ENCODE peak calls at places on chromosomes 11 and 22, in nine cellular contexts. One of them, this sample, is unnamed.

GRCh38 chr22:19710769-19711106 is 3.6 kb upstream of the SEPTIN5 start:
- DNase-seq in lung: no peak
- DNase-seq in progenitor cell of endocrine pancreas: no peak
- DNase-seq in HEK293T: no peak
- DNase-seq in T-cell: no peak
- DNase-seq in HepG2: no peak
- DNase-seq in K562: no peak
- DNase-seq in HTR-8/SVneo: no peak
- DNase-seq in activated CD4-positive, alpha-beta T cell treated with anti-CD3 and anti-CD28 coated beads, Interleukin-2, amount 50 U/mL, for 1 hour: no peak
- DNase-seq in this sample: no peak

GRCh38 chr22:50418624-50419023 is 56.2 kb downstream of the SBF1 start:
- DNase-seq in lung: no peak
- DNase-seq in progenitor cell of endocrine pancreas: no peak
- DNase-seq in HEK293T: no peak
- DNase-seq in T-cell: no peak
- DNase-seq in HepG2: no peak
- DNase-seq in K562: no peak
- DNase-seq in HTR-8/SVneo: no peak
- DNase-seq in activated CD4-positive, alpha-beta T cell treated with anti-CD3 and anti-CD28 coated beads, Interleukin-2, amount 50 U/mL, for 1 hour: no peak
- DNase-seq in this sample: no peak

GRCh38 chr22:45888221-45889092 is 88.5 kb downstream of the WNT7B start:
- DNase-seq in lung: no peak
- DNase-seq in progenitor cell of endocrine pancreas: no peak
- DNase-seq in HEK293T: no peak
- DNase-seq in T-cell: no peak
- DNase-seq in HepG2: no peak
- DNase-seq in K562: no peak
- DNase-seq in HTR-8/SVneo: no peak
- DNase-seq in activated CD4-positive, alpha-beta T cell treated with anti-CD3 and anti-CD28 coated beads, Interleukin-2, amount 50 U/mL, for 1 hour: no peak
- DNase-seq in this sample: no peak

GRCh38 chr11:122131126-122131525 is 15.1 kb upstream of the BLID start:
- DNase-seq in lung: no peak
- DNase-seq in progenitor cell of endocrine pancreas: no peak
- DNase-seq in HEK293T: no peak
- DNase-seq in T-cell: no peak
- DNase-seq in HepG2: no peak
- DNase-seq in K562: no peak
- DNase-seq in HTR-8/SVneo: no peak
- DNase-seq in activated CD4-positive, alpha-beta T cell treated with anti-CD3 and anti-CD28 coated beads, Interleukin-2, amount 50 U/mL, for 1 hour: no peak
- DNase-seq in this sample: no peak

GRCh38 chr11:69467196-69467595 is 14.3 kb upstream of the LINC01488 start:
- DNase-seq in lung: no peak
- DNase-seq in progenitor cell of endocrine pancreas: no peak
- DNase-seq in HEK293T: no peak
- DNase-seq in T-cell: no peak
- DNase-seq in HepG2: no peak
- DNase-seq in K562: no peak
- DNase-seq in HTR-8/SVneo: no peak
- DNase-seq in activated CD4-positive, alpha-beta T cell treated with anti-CD3 and anti-CD28 coated beads, Interleukin-2, amount 50 U/mL, for 1 hour: no peak
- DNase-seq in this sample: no peak

GRCh38 chr22:23696326-23696851 is 5.6 kb downstream of the RGL4 start:
- DNase-seq in lung: no peak
- DNase-seq in progenitor cell of endocrine pancreas: no peak
- DNase-seq in HEK293T: no peak
- DNase-seq in T-cell: peak
- DNase-seq in HepG2: no peak
- DNase-seq in K562: no peak
- DNase-seq in HTR-8/SVneo: no peak
- DNase-seq in activated CD4-positive, alpha-beta T cell treated with anti-CD3 and anti-CD28 coated beads, Interleukin-2, amount 50 U/mL, for 1 hour: peak
- DNase-seq in this sample: no peak

GRCh38 chr22:22681221-22681739 is 36.9 kb downstream of the GGTLC2 start:
- DNase-seq in lung: no peak
- DNase-seq in progenitor cell of endocrine pancreas: no peak
- DNase-seq in HEK293T: no peak
- DNase-seq in T-cell: no peak
- DNase-seq in HepG2: no peak
- DNase-seq in K562: no peak
- DNase-seq in HTR-8/SVneo: no peak
- DNase-seq in activated CD4-positive, alpha-beta T cell treated with anti-CD3 and anti-CD28 coated beads, Interleukin-2, amount 50 U/mL, for 1 hour: no peak
- DNase-seq in this sample: no peak

GRCh38 chr22:31826443-31826842 is 72.6 kb downstream of the DEPDC5 start:
- DNase-seq in lung: no peak
- DNase-seq in progenitor cell of endocrine pancreas: no peak
- DNase-seq in HEK293T: no peak
- DNase-seq in T-cell: no peak
- DNase-seq in HepG2: no peak
- DNase-seq in K562: no peak
- DNase-seq in HTR-8/SVneo: no peak
- DNase-seq in activated CD4-positive, alpha-beta T cell treated with anti-CD3 and anti-CD28 coated beads, Interleukin-2, amount 50 U/mL, for 1 hour: no peak
- DNase-seq in this sample: no peak

GRCh38 chr11:108405706-108406105 is 61.6 kb downstream of the C11orf65 start:
- DNase-seq in lung: no peak
- DNase-seq in progenitor cell of endocrine pancreas: no peak
- DNase-seq in HEK293T: no peak
- DNase-seq in T-cell: no peak
- DNase-seq in HepG2: no peak
- DNase-seq in K562: no peak
- DNase-seq in HTR-8/SVneo: no peak
- DNase-seq in activated CD4-positive, alpha-beta T cell treated with anti-CD3 and anti-CD28 coated beads, Interleukin-2, amount 50 U/mL, for 1 hour: no peak
- DNase-seq in this sample: no peak

GRCh38 chr22:41237036-41237706 is 3.6 kb downstream of the CHADL start:
- DNase-seq in lung: no peak
- DNase-seq in progenitor cell of endocrine pancreas: no peak
- DNase-seq in HEK293T: no peak
- DNase-seq in T-cell: no peak
- DNase-seq in HepG2: no peak
- DNase-seq in K562: no peak
- DNase-seq in HTR-8/SVneo: no peak
- DNase-seq in activated CD4-positive, alpha-beta T cell treated with anti-CD3 and anti-CD28 coated beads, Interleukin-2, amount 50 U/mL, for 1 hour: no peak
- DNase-seq in this sample: no peak

GRCh38 chr22:41983516-41983915 is 14.3 kb downstream of the SEPTIN3 start:
- DNase-seq in lung: no peak
- DNase-seq in progenitor cell of endocrine pancreas: no peak
- DNase-seq in HEK293T: no peak
- DNase-seq in T-cell: no peak
- DNase-seq in HepG2: no peak
- DNase-seq in K562: no peak
- DNase-seq in HTR-8/SVneo: no peak
- DNase-seq in activated CD4-positive, alpha-beta T cell treated with anti-CD3 and anti-CD28 coated beads, Interleukin-2, amount 50 U/mL, for 1 hour: no peak
- DNase-seq in this sample: no peak

GRCh38 chr22:50184004-50184461 is 1.7 kb upstream of the TRABD start:
- DNase-seq in lung: peak
- DNase-seq in progenitor cell of endocrine pancreas: no peak
- DNase-seq in HEK293T: no peak
- DNase-seq in T-cell: no peak
- DNase-seq in HepG2: peak
- DNase-seq in K562: no peak
- DNase-seq in HTR-8/SVneo: peak
- DNase-seq in activated CD4-positive, alpha-beta T cell treated with anti-CD3 and anti-CD28 coated beads, Interleukin-2, amount 50 U/mL, for 1 hour: no peak
- DNase-seq in this sample: no peak

GRCh38 chr11:59802639-59803176 is 7.9 kb downstream of the MRPL16 start:
- DNase-seq in lung: no peak
- DNase-seq in progenitor cell of endocrine pancreas: no peak
- DNase-seq in HEK293T: peak
- DNase-seq in T-cell: peak
- DNase-seq in HepG2: peak
- DNase-seq in K562: peak
- DNase-seq in HTR-8/SVneo: peak
- DNase-seq in activated CD4-positive, alpha-beta T cell treated with anti-CD3 and anti-CD28 coated beads, Interleukin-2, amount 50 U/mL, for 1 hour: no peak
- DNase-seq in this sample: no peak

GRCh38 chr11:5626191-5626590 is 1.4 kb downstream of the TRIM34 start:
- DNase-seq in lung: no peak
- DNase-seq in progenitor cell of endocrine pancreas: no peak
- DNase-seq in HEK293T: no peak
- DNase-seq in T-cell: no peak
- DNase-seq in HepG2: no peak
- DNase-seq in K562: no peak
- DNase-seq in HTR-8/SVneo: no peak
- DNase-seq in activated CD4-positive, alpha-beta T cell treated with anti-CD3 and anti-CD28 coated beads, Interleukin-2, amount 50 U/mL, for 1 hour: no peak
- DNase-seq in this sample: no peak

GRCh38 chr22:44665115-44665514 is 36.9 kb upstream of the PRR5 start:
- DNase-seq in lung: no peak
- DNase-seq in progenitor cell of endocrine pancreas: no peak
- DNase-seq in HEK293T: no peak
- DNase-seq in T-cell: no peak
- DNase-seq in HepG2: no peak
- DNase-seq in K562: no peak
- DNase-seq in HTR-8/SVneo: no peak
- DNase-seq in activated CD4-positive, alpha-beta T cell treated with anti-CD3 and anti-CD28 coated beads, Interleukin-2, amount 50 U/mL, for 1 hour: no peak
- DNase-seq in this sample: no peak

GRCh38 chr11:24623121-24623520 is 126.3 kb downstream of the LUZP2 start:
- DNase-seq in lung: no peak
- DNase-seq in progenitor cell of endocrine pancreas: no peak
- DNase-seq in HEK293T: no peak
- DNase-seq in T-cell: no peak
- DNase-seq in HepG2: no peak
- DNase-seq in K562: no peak
- DNase-seq in HTR-8/SVneo: no peak
- DNase-seq in activated CD4-positive, alpha-beta T cell treated with anti-CD3 and anti-CD28 coated beads, Interleukin-2, amount 50 U/mL, for 1 hour: no peak
- DNase-seq in this sample: no peak